ENCODE peak calls at places on chromosomes 6 and 20, in nine cellular contexts. X is left ventricle myocardium inferior, M is astrocyte, Z is omental fat pad, O is NCI-H1092 treated with DMSO at 0.1 percent for 48 hours, C is AML-193, A is posterior cingulate gyrus, L is fibroblast of the aortic adventitia, U is RCC 7860. F is an unnamed sample.

GRCh38 chr20:9035129-9035528 is 33.8 kb upstream of the PLCB4 start:
- DNase-seq in X (no peak), M (peak), Z (no peak), O (no peak), C (no peak), A (no peak), L (peak), U (peak), F (peak)

GRCh38 chr6:139146317-139146726 is 11.4 kb downstream of the HECA start:
- DNase-seq in X (no peak), M (no peak), Z (no peak), O (no peak), C (no peak), A (no peak), L (no peak), U (no peak), F (no peak)

GRCh38 chr6:126661646-126662045 is 321.7 kb downstream of the CENPW start:
- DNase-seq in X (no peak), M (peak), Z (no peak), O (no peak), C (no peak), A (no peak), L (peak), U (no peak), F (peak)

GRCh38 chr6:39665871-39666270 is 59.3 kb downstream of the KIF6 start:
- DNase-seq in X (no peak), M (peak), Z (no peak), O (no peak), C (no peak), A (no peak), L (no peak), U (no peak), F (no peak)

GRCh38 chr6:107870379-107870778 is 46.3 kb upstream of the SCML4 start:
- DNase-seq in X (no peak), M (peak), Z (no peak), O (no peak), C (no peak), A (no peak), L (peak), U (peak), F (peak)

GRCh38 chr6:167576798-167577528 is 249.7 kb upstream of the AFDN start:
- DNase-seq in X (no peak), M (no peak), Z (peak), O (no peak), C (no peak), A (no peak), L (no peak), U (no peak), F (no peak)

GRCh38 chr6:3878048-3878666 is 29.0 kb downstream of the FAM50B start:
- DNase-seq in X (no peak), M (no peak), Z (no peak), O (no peak), C (no peak), A (no peak), L (no peak), U (no peak), F (peak)

GRCh38 chr6:37456816-37457560 is 24.0 kb downstream of the CMTR1 start:
- DNase-seq in X (no peak), M (peak), Z (no peak), O (no peak), C (no peak), A (no peak), L (peak), U (no peak), F (peak)

GRCh38 chr6:24566020-24566752 is 71.4 kb downstream of the ALDH5A1 start:
- DNase-seq in X (no peak), M (peak), Z (no peak), O (no peak), C (no peak), A (no peak), L (no peak), U (no peak), F (peak)

GRCh38 chr20:52087471-52087870 is 104.1 kb downstream of the ZFP64 start:
- DNase-seq in X (no peak), M (no peak), Z (no peak), O (no peak), C (no peak), A (no peak), L (no peak), U (no peak), F (no peak)

GRCh38 chr6:170286246-170286933 is 4.5 kb downstream of the DLL1 start:
- DNase-seq in X (peak), M (peak), Z (no peak), O (peak), C (no peak), A (peak), L (peak), U (no peak), F (no peak)

GRCh38 chr20:61191096-61191495 is 61.0 kb upstream of the CDH4 start:
- DNase-seq in X (no peak), M (no peak), Z (no peak), O (no peak), C (no peak), A (no peak), L (no peak), U (no peak), F (no peak)